ENCODE peak calls at places on chromosome 20, in six cellular contexts. W is HFF-Myc; D is CD8-positive, alpha-beta T cell; K is astrocyte of the spinal cord; U is lower leg skin; Y is aorta. L is an unnamed sample.

GRCh38 chr20:44427804-44428173 is 47.9 kb upstream of the TTPAL start:
- DNase-seq in W (no peak), D (no peak), K (no peak), U (no peak), Y (no peak), L (no peak)

GRCh38 chr20:20706285-20706684 is 6.2 kb downstream of the RALGAPA2 start:
- DNase-seq in W (no peak), D (no peak), K (no peak), U (no peak), Y (no peak), L (no peak)

GRCh38 chr20:10863337-10864060 is 189.7 kb upstream of the JAG1 start:
- DNase-seq in W (peak), D (no peak), K (peak), U (no peak), Y (peak), L (no peak)

GRCh38 chr20:9989066-9989724 is 45.6 kb upstream of the ANKEF1 start:
- DNase-seq in W (no peak), D (no peak), K (peak), U (no peak), Y (no peak), L (no peak)

GRCh38 chr20:6590891-6591679 is 176.4 kb upstream of the BMP2 start:
- DNase-seq in W (peak), D (no peak), K (peak), U (no peak), Y (no peak), L (no peak)

GRCh38 chr20:50624351-50625016 is 66.9 kb downstream of the RIPOR3 start:
- DNase-seq in W (no peak), D (no peak), K (no peak), U (no peak), Y (no peak), L (no peak)

GRCh38 chr20:45945678-45946148 is 11.2 kb downstream of the PCIF1 start:
- DNase-seq in W (no peak), D (no peak), K (peak), U (peak), Y (no peak), L (no peak)

GRCh38 chr20:58574014-58574413 is 58.8 kb upstream of the APCDD1L start:
- DNase-seq in W (no peak), D (no peak), K (no peak), U (no peak), Y (no peak), L (no peak)

GRCh38 chr20:59837623-59838394 is 95.6 kb downstream of the SYCP2 start:
- DNase-seq in W (no peak), D (no peak), K (no peak), U (no peak), Y (no peak), L (no peak)

GRCh38 chr20:32207211-32207625 is 325 bp downstream of the PLAGL2 start:
- DNase-seq in W (no peak), D (no peak), K (no peak), U (no peak), Y (no peak), L (no peak)
- H3K4me3 ChIP-seq in W (peak), D (peak), K (peak), U (peak), Y (peak), L (peak)

GRCh38 chr20:40056186-40056585 is 632.9 kb downstream of the MAFB start:
- DNase-seq in W (no peak), D (no peak), K (no peak), U (no peak), Y (no peak), L (no peak)
- H3K4me3 ChIP-seq in W (no peak), D (no peak), K (no peak), U (no peak), Y (no peak), L (no peak)

GRCh38 chr20:63363981-63364536 is 2.9 kb upstream of the CHRNA4 start:
- DNase-seq in W (no peak), D (no peak), K (no peak), U (no peak), Y (no peak), L (no peak)
- H3K4me3 ChIP-seq in W (no peak), D (no peak), K (no peak), U (no peak), Y (no peak), L (no peak)

DNA sequence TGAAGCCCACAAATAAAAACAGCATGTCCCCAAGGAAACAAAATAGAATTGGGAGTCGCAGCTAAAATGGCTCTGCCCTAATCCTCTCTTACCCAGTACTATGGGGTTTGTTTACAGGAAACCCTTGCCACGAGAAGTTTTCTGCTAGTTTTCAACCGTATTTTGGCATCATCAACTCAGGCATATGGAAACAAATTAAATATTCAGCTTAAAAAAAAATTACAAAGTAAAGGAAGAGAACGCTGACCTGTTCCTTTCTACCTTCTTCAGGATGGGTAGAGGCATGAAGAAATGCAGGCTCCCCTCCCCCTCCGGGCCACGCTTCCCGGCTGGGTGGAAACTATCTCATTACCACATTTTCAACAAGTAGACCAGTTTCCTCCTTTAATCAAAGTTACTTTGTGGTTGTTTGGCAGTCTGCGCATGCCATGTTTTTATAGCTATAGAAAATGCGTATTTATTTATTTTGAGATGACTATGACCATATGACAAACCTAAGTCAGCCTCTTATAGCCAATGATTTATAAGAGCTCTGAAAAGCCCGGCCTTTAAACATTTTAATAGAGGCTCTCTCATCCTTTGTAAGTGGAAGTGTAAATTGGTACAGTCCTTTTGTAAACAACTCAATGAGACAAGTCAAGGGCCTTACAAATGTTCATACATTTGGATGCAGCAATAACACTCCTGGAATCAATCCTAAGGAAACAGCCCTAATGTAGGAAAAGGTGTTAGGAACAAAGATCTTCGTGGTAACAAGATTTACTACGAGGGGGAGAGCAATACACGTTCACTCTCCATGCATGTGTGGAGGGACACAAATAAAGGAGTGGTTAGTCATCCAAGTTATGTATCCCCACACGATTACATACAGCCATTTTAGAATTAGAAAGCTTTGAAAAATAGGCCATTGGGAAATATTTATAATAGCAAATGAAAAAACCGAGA is 16.1 kb upstream of the ZNF217 start:
- DNase-seq in W (no peak), D (peak), K (peak), U (peak), Y (peak), L (peak)
- H3K4me3 ChIP-seq in W (peak), D (peak), K (no peak), U (no peak), Y (no peak), L (peak)

GRCh38 chr20:36094497-36094896 is 60.0 kb upstream of the EPB41L1 start:
- DNase-seq in W (no peak), D (no peak), K (no peak), U (no peak), Y (peak), L (no peak)
- H3K4me3 ChIP-seq in W (no peak), D (no peak), K (no peak), U (no peak), Y (no peak), L (no peak)

GRCh38 chr20:57396638-57397003 is 5.4 kb downstream of the RBM38 start:
- DNase-seq in W (no peak), D (no peak), K (no peak), U (no peak), Y (peak), L (no peak)

GRCh38 chr20:57395111-57395959 is 4.1 kb downstream of the RBM38 start:
- DNase-seq in W (no peak), D (no peak), K (peak), U (no peak), Y (peak), L (no peak)

GRCh38 chr20:57397004-57397692 is 6.0 kb downstream of the RBM38 start:
- DNase-seq in W (no peak), D (no peak), K (no peak), U (no peak), Y (peak), L (no peak)

GRCh38 chr20:57397693-57398108 is 6.5 kb downstream of the RBM38 start:
- DNase-seq in W (no peak), D (peak), K (no peak), U (no peak), Y (peak), L (peak)

GRCh38 chr20:57396212-57396611 is 5.0 kb downstream of the RBM38 start:
- DNase-seq in W (no peak), D (no peak), K (no peak), U (no peak), Y (peak), L (no peak)
- H3K4me3 ChIP-seq in W (no peak), D (no peak), K (no peak), U (no peak), Y (no peak), L (no peak)

DNA sequence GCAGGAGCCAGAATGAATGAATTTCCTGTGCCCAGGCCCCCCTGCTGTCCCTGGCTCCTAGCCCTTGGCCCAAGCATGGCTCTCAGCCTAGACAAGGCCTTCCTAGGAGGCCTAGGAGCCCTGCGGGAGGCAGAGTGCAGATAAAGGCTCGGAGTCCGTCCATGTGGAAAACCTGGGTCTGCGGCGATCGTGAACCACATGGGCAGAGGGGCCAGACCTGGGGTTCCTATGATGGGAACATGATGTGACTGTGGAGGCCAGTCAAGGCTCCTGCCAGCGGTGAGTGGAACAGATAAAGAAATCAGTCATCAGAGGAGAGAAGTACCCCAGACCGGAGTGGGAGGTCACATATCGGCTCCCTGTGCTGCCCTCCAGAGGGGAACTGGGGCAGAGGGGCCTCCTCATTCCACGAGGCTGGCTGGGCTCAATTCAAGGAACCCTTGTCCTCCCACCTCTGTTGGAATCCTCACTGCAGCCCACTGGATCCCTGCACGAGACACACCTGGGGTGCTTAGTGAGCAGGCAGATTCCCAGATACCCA is 5.8 kb upstream of the VSTM2L start:
- DNase-seq in W (no peak), D (no peak), K (peak), U (no peak), Y (no peak), L (no peak)
- H3K4me3 ChIP-seq in W (no peak), D (no peak), K (no peak), U (no peak), Y (no peak), L (no peak)

GRCh38 chr20:54995021-54995420 is 519.6 kb downstream of the DOK5 start:
- DNase-seq in W (no peak), D (no peak), K (no peak), U (no peak), Y (no peak), L (no peak)
- H3K4me3 ChIP-seq in W (no peak), D (no peak), K (no peak), U (no peak), Y (no peak), L (no peak)

DNA sequence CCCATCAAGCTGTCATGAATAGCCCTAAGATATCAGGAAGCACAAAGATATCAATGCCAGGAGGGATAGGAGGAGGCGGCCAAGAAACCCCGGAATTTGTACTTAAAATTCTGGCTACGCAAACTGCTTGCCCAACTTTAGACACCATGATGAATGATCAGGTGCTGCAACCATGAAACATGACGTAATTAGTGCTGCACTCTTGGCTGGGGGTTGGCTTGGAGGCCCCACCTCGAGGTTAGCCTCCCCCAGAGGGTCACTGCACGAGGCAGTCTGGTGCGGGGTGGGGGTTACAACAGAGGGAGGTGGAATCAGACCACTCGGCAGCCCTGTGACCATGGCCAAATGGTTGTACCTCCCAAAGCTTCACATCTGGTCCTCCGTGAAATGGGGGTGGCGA is 9.0 kb downstream of the SIRPA start:
- DNase-seq in W (no peak), D (no peak), K (no peak), U (no peak), Y (no peak), L (no peak)
- H3K4me3 ChIP-seq in W (no peak), D (no peak), K (no peak), U (no peak), Y (no peak), L (no peak)